ENCODE peak calls at places on chromosomes 6 and 20, in nine cellular contexts. C is cardiac muscle cell; L is left ventricle myocardium inferior; Z is CD8-positive, alpha-beta memory T cell; U is psoas muscle; O is heart right ventricle; J is DND-41; K is CD8-positive, alpha-beta T cell; B is mucosa of descending colon. Y is an unnamed sample.

GRCh38 chr6:73028124-73028766 is 197.1 kb downstream of the KHDC1L start:
- DNase-seq in C (no peak), L (no peak), Z (no peak), U (no peak), O (no peak), J (no peak), K (no peak), B (no peak), Y (no peak)

GRCh38 chr6:26550250-26550993 is 12.3 kb downstream of the HMGN4 start:
- DNase-seq in C (peak; percentile 74), L (peak; percentile 56), Z (peak; percentile 41), U (peak; percentile 66), O (peak; percentile 46), J (peak; percentile 80), K (peak; percentile 38), B (peak; percentile 72), Y (peak; percentile 54)

GRCh38 chr6:22221630-22222029 is 75.2 kb downstream of the PRL start:
- DNase-seq in C (no peak), L (no peak), Z (no peak), U (no peak), O (no peak), J (no peak), K (no peak), B (no peak), Y (no peak)

GRCh38 chr20:62837790-62838458 is 21.1 kb downstream of the COL9A3 start:
- DNase-seq in C (no peak), L (no peak), Z (no peak), U (no peak), O (no peak), J (no peak), K (no peak), B (peak; percentile 95), Y (no peak)

GRCh38 chr6:53605543-53606235 is 59.9 kb downstream of the KLHL31 start:
- DNase-seq in C (no peak), L (no peak), Z (no peak), U (no peak), O (no peak), J (no peak), K (no peak), B (no peak), Y (no peak)

GRCh38 chr6:111205502-111205901 is 118.2 kb downstream of the SLC16A10 start:
- DNase-seq in C (no peak), L (no peak), Z (no peak), U (no peak), O (no peak), J (no peak), K (no peak), B (no peak), Y (no peak)

GRCh38 chr20:34433391-34433790 is 70.3 kb downstream of the ITCH start:
- DNase-seq in C (no peak), L (no peak), Z (no peak), U (no peak), O (no peak), J (no peak), K (no peak), B (no peak), Y (no peak)

GRCh38 chr6:77183447-77183846 is 279.8 kb downstream of the HTR1B start:
- DNase-seq in C (no peak), L (no peak), Z (no peak), U (no peak), O (no peak), J (no peak), K (no peak), B (no peak), Y (no peak)

GRCh38 chr6:84428300-84428907 is 201.0 kb upstream of the CEP162 start:
- DNase-seq in C (peak; percentile 81), L (peak; percentile 49), Z (no peak), U (peak; percentile 23), O (no peak), J (peak; percentile 64), K (no peak), B (peak; percentile 45), Y (peak; percentile 13)

GRCh38 chr6:41546475-41546865 is 289 bp downstream of the FOXP4 start:
- DNase-seq in C (no peak), L (no peak), Z (peak; percentile 45), U (no peak), O (no peak), J (no peak), K (no peak), B (no peak), Y (peak; percentile 55)

GRCh38 chr6:92667843-92668242 is 751.5 kb downstream of the EPHA7 start:
- DNase-seq in C (peak; percentile 4), L (no peak), Z (no peak), U (no peak), O (peak; percentile 21), J (no peak), K (no peak), B (no peak), Y (no peak)

GRCh38 chr20:37392441-37393195 is 46.7 kb downstream of the SRC start:
- DNase-seq in C (peak; percentile 22), L (no peak), Z (no peak), U (peak; percentile 8), O (no peak), J (peak; percentile 33), K (no peak), B (no peak), Y (peak; percentile 43)

GRCh38 chr6:137043710-137044365 is 927 bp downstream of the IL20RA start:
- DNase-seq in C (peak; percentile 51), L (peak; percentile 21), Z (no peak), U (peak; percentile 24), O (no peak), J (no peak), K (no peak), B (peak; percentile 54), Y (peak; percentile 27)

GRCh38 chr6:41836660-41837052 is 49.2 kb downstream of the TOMM6 start:
- DNase-seq in C (no peak), L (no peak), Z (no peak), U (no peak), O (no peak), J (no peak), K (no peak), B (no peak), Y (no peak)

GRCh38 chr6:138275976-138276375 is 57.7 kb upstream of the PBOV1 start:
- DNase-seq in C (no peak), L (no peak), Z (no peak), U (no peak), O (no peak), J (no peak), K (no peak), B (no peak), Y (no peak)

GRCh38 chr6:154039231-154039842 is at the start of gene OPRM1:
- DNase-seq in C (peak; percentile 44), L (peak; percentile 16), Z (no peak), U (peak; percentile 14), O (peak; percentile 10), J (peak; percentile 26), K (peak; percentile 26), B (peak; percentile 9), Y (peak; percentile 17)

GRCh38 chr6:46949662-46950280 is 28.0 kb upstream of the ADGRF5 start:
- DNase-seq in C (peak; percentile 21), L (peak; percentile 81), Z (no peak), U (peak; percentile 58), O (peak; percentile 86), J (no peak), K (no peak), B (peak; percentile 72), Y (no peak)

GRCh38 chr20:5735845-5736530 is 14.2 kb upstream of the SHLD1 start:
- DNase-seq in C (peak; percentile 64), L (no peak), Z (no peak), U (no peak), O (peak; percentile 16), J (no peak), K (no peak), B (peak; percentile 45), Y (no peak)

GRCh38 chr20:45345104-45345936 is 2.9 kb downstream of the SDC4 start:
- DNase-seq in C (no peak), L (no peak), Z (no peak), U (no peak), O (no peak), J (no peak), K (no peak), B (peak; percentile 82), Y (no peak)

GRCh38 chr6:16783485-16783884 is 22.2 kb upstream of the ATXN1 start:
- DNase-seq in C (no peak), L (no peak), Z (no peak), U (no peak), O (no peak), J (no peak), K (no peak), B (no peak), Y (no peak)
- H3K9me3 ChIP-seq in C (no peaks in the 10 kb centered on the region), L (no peaks in the 10 kb centered on the region), Z (no peaks in the 10 kb centered on the region), U (no peaks in the 10 kb centered on the region), O (no peaks in the 10 kb centered on the region), J (no peaks in the 10 kb centered on the region), K (no peaks in the 10 kb centered on the region), B (no peaks in the 10 kb centered on the region), Y (no peaks in the 10 kb centered on the region)

GRCh38 chr6:106807946-106808611 is 166.4 kb downstream of the CD24 start:
- DNase-seq in C (no peak), L (no peak), Z (no peak), U (no peak), O (no peak), J (no peak), K (no peak), B (no peak), Y (no peak)
- H3K9me3 ChIP-seq in C (no peaks in the 10 kb centered on the region), L (peaks cover 64% of the 10 kb centered on the region), Z (no peaks in the 10 kb centered on the region), U (peaks cover 23% of the 10 kb centered on the region), O (peaks cover 43% of the 10 kb centered on the region), J (peaks cover 32% of the 10 kb centered on the region), K (peaks cover 7% of the 10 kb centered on the region), B (peaks cover 58% of the 10 kb centered on the region), Y (peaks cover 50% of the 10 kb centered on the region)

GRCh38 chr6:82487895-82488294 is 124.3 kb downstream of the TPBG start:
- DNase-seq in C (no peak), L (no peak), Z (no peak), U (no peak), O (no peak), J (no peak), K (no peak), B (no peak), Y (no peak)

GRCh38 chr6:82484737-82485650 is 121.4 kb downstream of the TPBG start:
- DNase-seq in C (no peak), L (no peak), Z (no peak), U (no peak), O (no peak), J (no peak), K (no peak), B (no peak), Y (no peak)

GRCh38 chr6:82488403-82488802 is 124.8 kb downstream of the TPBG start:
- DNase-seq in C (no peak), L (no peak), Z (no peak), U (no peak), O (no peak), J (no peak), K (no peak), B (no peak), Y (no peak)

DNA sequence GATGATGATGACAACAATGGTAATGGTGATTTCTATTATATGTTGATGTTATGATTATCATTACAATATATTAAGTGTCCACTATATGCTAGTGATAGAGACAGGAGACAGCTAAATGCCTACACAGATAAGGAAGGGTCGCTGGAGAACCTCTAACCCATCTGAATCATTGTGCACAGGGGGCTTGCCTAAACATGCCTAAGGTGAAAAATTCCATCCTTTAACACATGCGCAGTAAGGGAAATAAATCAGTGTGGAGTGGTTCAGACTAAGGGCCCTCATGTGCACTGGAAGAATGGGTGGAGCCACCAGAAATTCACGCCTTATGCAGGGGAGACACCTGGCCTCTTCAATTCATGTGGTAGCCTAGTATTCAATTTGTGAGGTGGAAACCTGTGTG is 120.4 kb downstream of the TPBG start:
- DNase-seq in C (no peak), L (no peak), Z (no peak), U (no peak), O (no peak), J (no peak), K (no peak), B (no peak), Y (no peak)
- H3K9me3 ChIP-seq in C (no peaks in the 10 kb centered on the region), L (peaks cover 48% of the 10 kb centered on the region), Z (no peaks in the 10 kb centered on the region), U (peaks cover 12% of the 10 kb centered on the region), O (peaks cover 6% of the 10 kb centered on the region), J (peaks cover 3% of the 10 kb centered on the region), K (no peaks in the 10 kb centered on the region), B (peaks cover 25% of the 10 kb centered on the region), Y (peaks cover 4% of the 10 kb centered on the region)

GRCh38 chr6:90431521-90432407 is 135.1 kb upstream of the BACH2 start:
- DNase-seq in C (no peak), L (no peak), Z (no peak), U (no peak), O (no peak), J (no peak), K (no peak), B (no peak), Y (no peak)
- H3K9me3 ChIP-seq in C (peaks cover 3% of the 10 kb centered on the region), L (peaks cover 35% of the 10 kb centered on the region), Z (peaks cover 11% of the 10 kb centered on the region), U (peaks cover 6% of the 10 kb centered on the region), O (peaks cover 4% of the 10 kb centered on the region), J (peaks cover 33% of the 10 kb centered on the region), K (peaks cover 5% of the 10 kb centered on the region), B (peaks cover 9% of the 10 kb centered on the region), Y (peaks cover 23% of the 10 kb centered on the region)

Y was measured in CD4-positive, CD25-positive, alpha-beta regulatory T cell.